ENCODE peak calls at places on chromosomes 5 and 9, in five cellular contexts. G is Peyer's patch, R is body of pancreas, S is heart left ventricle, Z is uterus. W is an unnamed sample.

GRCh38 chr5:91162534-91163381 is 220.4 kb downstream of the ARRDC3 start:
- DNase-seq in Z (peak; percentile 35), R (peak; percentile 59), G (no peak), S (peak; percentile 66), W (peak; percentile 83)

GRCh38 chr5:90000351-90000750 is 409.2 kb downstream of the CETN3 start:
- DNase-seq in S (no peak), Z (no peak), R (no peak), G (no peak), W (no peak)

GRCh38 chr5:911601-912000 is 18.9 kb downstream of the TRIP13 start:
- DNase-seq in Z (no peak), R (no peak), S (no peak), G (no peak), W (no peak)

GRCh38 chr5:74164725-74165226 is 475.8 kb downstream of the ENC1 start:
- DNase-seq in R (no peak), G (no peak), S (peak; percentile 64), Z (no peak), W (no peak)

GRCh38 chr5:130331332-130331731 is 427.1 kb downstream of the CHSY3 start:
- DNase-seq in G (no peak), S (no peak), R (no peak), Z (no peak), W (no peak)

GRCh38 chr5:68368686-68369359 is 153.3 kb downstream of the PIK3R1 start:
- DNase-seq in G (no peak), R (no peak), Z (no peak), S (no peak), W (peak; percentile 80)

GRCh38 chr5:179407191-179408175 is 62.2 kb upstream of the ADAMTS2 start:
- DNase-seq in R (no peak), Z (no peak), S (no peak), G (no peak), W (no peak)

GRCh38 chr5:170070556-170071412 is 34.9 kb upstream of the FOXI1 start:
- DNase-seq in R (peak; percentile 20), G (no peak), Z (no peak), S (peak; percentile 38), W (peak; percentile 22)

GRCh38 chr9:35618854-35619799 is 914 bp upstream of the CD72 start:
- DNase-seq in G (peak; percentile 93), Z (no peak), R (no peak), S (no peak), W (peak; percentile 10)

GRCh38 chr5:2991884-2992283 is 240.4 kb upstream of the IRX2 start:
- DNase-seq in S (no peak), R (peak; percentile 13), Z (no peak), G (no peak), W (no peak)

GRCh38 chr9:16445141-16445920 is 425.1 kb downstream of the BNC2 start:
- DNase-seq in R (no peak), S (no peak), Z (no peak), G (no peak), W (no peak)

GRCh38 chr9:36486933-36487481 is 85.7 kb upstream of the MELK start:
- DNase-seq in R (peak; percentile 62), Z (peak; percentile 59), G (peak; percentile 48), S (peak; percentile 66), W (peak; percentile 39)

GRCh38 chr9:125537442-125538091 is 169.4 kb downstream of the MAPKAP1 start:
- DNase-seq in S (no peak), R (no peak), G (no peak), Z (no peak), W (no peak)

GRCh38 chr9:129379181-129379836 is 201.2 kb upstream of the IER5L start:
- DNase-seq in Z (peak; percentile 4), R (no peak), S (no peak), G (no peak), W (no peak)

GRCh38 chr5:34915856-34916192 is 313 bp downstream of the BRIX1 start:
- DNase-seq in R (no peak), Z (no peak), S (no peak), G (no peak), W (no peak)

GRCh38 chr5:126464016-126464415 is 40.8 kb downstream of the GRAMD2B start:
- DNase-seq in Z (no peak), G (no peak), S (no peak), R (no peak), W (no peak)

GRCh38 chr9:97554566-97555075 is 53.2 kb downstream of the TMOD1 start:
- DNase-seq in G (no peak), S (no peak), R (no peak), Z (no peak), W (no peak)
- H3K27ac ChIP-seq in G (no peak overlapping the region), S (peak overlapping the region; percentile 80), R (no peak overlapping the region), Z (peak overlapping the region; percentile 93), W (peak overlapping the region; percentile 55)

GRCh38 chr5:155522540-155522939 is 509.0 kb downstream of the KIF4B start:
- DNase-seq in Z (no peak), G (no peak), S (no peak), R (no peak), W (no peak)
- H3K27me3 ChIP-seq in Z (no peaks in the 10 kb centered on the region), G (no peaks in the 10 kb centered on the region), S (no peaks in the 10 kb centered on the region), R (no peaks in the 10 kb centered on the region), W (no peaks in the 10 kb centered on the region)

DNA sequence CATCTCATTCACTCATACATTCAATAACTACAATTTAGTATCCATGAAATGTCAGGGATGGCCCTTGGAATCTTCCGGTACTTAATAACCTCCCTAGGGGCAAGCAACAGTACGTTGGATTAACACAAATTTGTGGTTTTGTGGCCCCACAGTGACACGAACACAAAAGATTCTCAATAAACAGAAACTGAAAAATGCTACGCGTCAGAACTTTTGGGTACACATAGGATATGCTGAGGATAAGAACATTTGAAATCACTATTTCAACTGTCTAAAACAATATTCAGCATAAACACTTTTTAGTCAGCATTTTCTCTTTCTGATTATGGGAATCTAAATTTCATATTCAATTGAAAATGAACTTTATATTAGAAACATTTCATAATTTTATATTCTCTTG is 107.0 kb upstream of the GPR151 start:
- DNase-seq in S (no peak), G (no peak), Z (no peak), R (no peak), W (no peak)
- TF ChIP-seq POLR2A in S (no peak), G (no peak), Z (no peak), R (no peak), W (no peak)

DNA sequence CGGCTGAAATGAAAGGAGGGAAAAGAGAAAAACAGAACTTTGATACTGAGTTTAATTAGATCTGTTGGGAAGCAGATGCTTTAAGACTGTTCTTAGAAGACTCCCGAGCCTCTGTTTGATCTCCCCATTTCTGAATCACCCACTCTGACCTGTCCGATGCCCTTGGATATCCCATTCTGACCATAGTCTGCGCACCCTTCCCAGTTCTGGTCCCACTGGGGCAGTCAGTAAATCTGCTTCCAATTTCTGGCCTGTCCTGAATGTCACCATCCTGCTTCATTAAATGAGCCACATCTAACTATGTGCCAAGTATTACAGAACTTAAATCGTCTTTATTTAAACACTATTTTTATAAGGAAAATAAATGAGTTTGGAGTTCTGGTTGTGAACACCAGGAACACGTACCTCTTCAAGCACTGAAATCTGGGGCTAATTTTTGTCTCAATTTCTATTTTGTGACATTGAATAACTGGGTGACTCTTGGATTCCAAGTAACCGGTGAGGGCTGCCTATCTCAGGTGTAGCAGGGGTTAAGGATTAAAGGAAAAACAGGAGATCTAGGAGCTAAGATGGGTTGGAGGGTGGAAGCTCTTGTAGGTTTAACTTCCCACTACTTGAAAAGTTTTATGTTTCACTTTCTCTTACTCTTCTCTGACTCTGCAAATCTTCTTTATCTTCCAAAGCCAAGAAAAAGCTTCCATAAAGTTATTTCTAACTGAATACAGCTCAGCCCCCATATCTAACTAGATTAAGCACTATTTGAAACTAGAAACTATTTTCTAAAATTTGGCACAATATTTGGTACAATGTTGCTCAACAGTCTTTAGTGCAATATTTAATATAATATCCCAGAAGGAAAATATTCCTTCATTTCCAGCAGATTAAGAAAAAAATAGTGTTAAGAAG is 40.1 kb downstream of the ALDH1A1 start:
- DNase-seq in S (no peak), G (no peak), R (no peak), Z (no peak), W (no peak)
- H3K27ac ChIP-seq in S (peak overlapping the region; percentile 36), G (no peak overlapping the region), R (peak overlapping the region; percentile 26), Z (peak overlapping the region; percentile 64), W (peak overlapping the region; percentile 50)